ENCODE peak calls at places on chromosomes 11 and 22, in five cellular contexts. A, G, O, Q and D are unnamed samples.

GRCh38 chr11:62370743-62371440 is 33.6 kb downstream of the ASRGL1 start:
- DNase-seq in A (peak; percentile 25), G (peak; percentile 57), O (no peak), Q (no peak), D (no peak)

GRCh38 chr22:24400726-24401596 is 26.4 kb upstream of the ADORA2A start:
- DNase-seq in A (no peak), G (no peak), O (no peak), Q (no peak), D (no peak)

GRCh38 chr11:118622376-118623290 is 15.2 kb downstream of the PHLDB1 start:
- DNase-seq in A (peak; percentile 53), G (peak; percentile 77), O (no peak), Q (no peak), D (peak; percentile 89)

GRCh38 chr22:20406686-20407408 is 12.9 kb downstream of the ZNF74 start:
- DNase-seq in A (no peak), G (no peak), O (no peak), Q (no peak), D (no peak)

GRCh38 chr11:76801736-76802135 is 18.6 kb downstream of the TSKU start:
- DNase-seq in A (no peak), G (no peak), O (no peak), Q (no peak), D (no peak)

GRCh38 chr11:118304227-118304808 is at the start of gene CD3E:
- DNase-seq in A (no peak), G (no peak), O (no peak), Q (no peak), D (no peak)

GRCh38 chr22:39381930-39382329 is 17.6 kb upstream of the TAB1 start:
- DNase-seq in A (no peak), G (no peak), O (no peak), Q (no peak), D (no peak)

GRCh38 chr11:27184458-27185312 is 144.1 kb downstream of the BBOX1 start:
- DNase-seq in A (no peak), G (no peak), O (no peak), Q (no peak), D (no peak)

GRCh38 chr11:88377661-88378060 is 40.1 kb upstream of the CTSC start:
- DNase-seq in A (no peak), G (no peak), O (no peak), Q (no peak), D (no peak)

GRCh38 chr11:71446942-71447688 is 1.1 kb downstream of the DHCR7 start:
- DNase-seq in A (no peak), G (peak; percentile 20), O (no peak), Q (no peak), D (no peak)

GRCh38 chr11:37963440-37963839 is 1365.4 kb upstream of the RAG2 start:
- DNase-seq in A (no peak), G (no peak), O (no peak), Q (no peak), D (no peak)

GRCh38 chr11:48170840-48171233 is 45.8 kb upstream of the OR4B1 start:
- DNase-seq in A (no peak), G (no peak), O (no peak), Q (no peak), D (no peak)

GRCh38 chr11:119739021-119739703 is 10.2 kb upstream of the NECTIN1 start:
- DNase-seq in A (no peak), G (no peak), O (no peak), Q (no peak), D (no peak)

GRCh38 chr11:27423125-27423524 is 49.5 kb downstream of the LGR4 start:
- DNase-seq in A (peak; percentile 43), G (no peak), O (peak; percentile 26), Q (no peak), D (peak; percentile 94)

GRCh38 chr11:120180571-120181445 is 30.0 kb upstream of the OAF start:
- DNase-seq in A (no peak), G (peak; percentile 66), O (no peak), Q (no peak), D (peak; percentile 14)

DNA sequence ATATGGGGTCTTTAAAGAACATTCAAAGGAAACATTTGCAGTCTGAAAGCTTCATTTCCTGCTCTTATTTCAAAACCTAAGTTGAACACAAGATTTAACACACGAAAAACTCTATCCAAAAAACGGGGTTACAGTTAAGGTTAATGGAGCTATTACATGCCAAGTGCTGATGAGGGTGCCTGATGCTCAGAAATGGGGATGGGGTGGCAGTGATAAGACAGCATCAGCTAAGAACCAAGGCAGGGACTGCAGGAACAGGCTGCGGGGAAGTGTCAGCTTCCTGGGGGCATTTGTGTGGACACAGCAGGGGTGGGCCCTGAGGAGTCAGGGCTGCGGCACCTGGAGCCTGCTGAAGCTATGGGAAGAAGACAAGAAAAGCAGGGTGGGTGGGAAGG is 12.2 kb downstream of the DGCR2 start:
- DNase-seq in A (no peak), G (no peak), O (no peak), Q (no peak), D (no peak)
- H3K4me3 ChIP-seq in A (no peak overlapping the region), G (no peak overlapping the region), O (no peak overlapping the region), Q (no peak overlapping the region), D (no peak overlapping the region)

DNA sequence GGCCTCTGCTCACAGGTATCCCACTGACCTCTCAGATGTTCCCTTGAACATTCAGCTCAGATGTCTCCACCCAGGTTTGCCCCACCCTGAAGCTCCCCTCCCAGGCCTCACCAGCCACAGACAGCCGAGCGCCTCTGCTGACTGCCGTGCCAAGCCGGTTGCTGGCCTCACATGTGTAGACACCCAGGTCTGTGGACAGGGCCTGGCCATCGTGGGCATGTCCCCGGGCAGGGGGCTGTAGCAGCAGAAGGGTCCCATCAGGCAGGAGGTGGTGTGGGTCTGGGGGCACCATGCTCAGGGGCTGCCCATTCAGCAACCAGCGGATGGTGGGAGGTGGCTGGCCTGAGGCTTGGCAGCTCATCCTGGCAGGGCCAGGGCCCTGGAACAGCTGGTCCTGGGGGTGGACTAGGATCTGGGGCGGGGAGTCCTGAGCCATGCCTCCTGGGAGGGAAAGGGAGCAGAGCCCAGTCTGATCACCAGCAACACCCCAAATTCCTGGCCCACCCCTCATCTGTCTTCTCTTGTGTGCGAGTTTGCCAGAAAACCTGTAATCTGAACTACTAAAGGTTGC is 759 bp downstream of the ROBO4 start:
- DNase-seq in A (no peak), G (no peak), O (no peak), Q (no peak), D (peak; percentile 84)
- H3K4me3 ChIP-seq in A (no peak overlapping the region), G (peak overlapping the region; percentile 40), O (no peak overlapping the region), Q (peak overlapping the region; percentile 39), D (peak overlapping the region; percentile 2)

DNA sequence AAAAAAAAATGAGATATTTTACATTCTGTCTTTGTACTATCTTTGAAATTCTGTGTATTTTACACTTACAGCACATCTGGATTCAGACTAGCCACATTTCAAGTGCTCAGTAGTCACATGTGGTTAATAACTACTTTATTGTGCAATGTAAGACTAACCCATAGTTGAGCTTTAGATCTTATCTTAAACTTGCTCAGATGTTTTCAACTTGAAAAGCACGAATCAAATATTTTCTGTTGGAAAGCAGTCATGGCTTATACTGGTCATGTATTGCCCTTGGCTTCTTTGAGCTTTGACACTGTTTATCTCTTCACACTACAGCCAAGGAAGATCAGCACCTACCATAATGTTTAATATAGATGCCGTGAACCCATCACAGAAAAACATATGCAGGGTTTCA is 4.3 kb downstream of the RBX1 start:
- DNase-seq in A (no peak), G (no peak), O (peak; percentile 60), Q (no peak), D (no peak)
- H3K4me3 ChIP-seq in A (no peak overlapping the region), G (no peak overlapping the region), O (no peak overlapping the region), Q (no peak overlapping the region), D (no peak overlapping the region)

GRCh38 chr11:12674936-12675696 is 895 bp downstream of the TEAD1 start:
- DNase-seq in A (peak; percentile 44), G (peak; percentile 68), O (no peak), Q (peak; percentile 23), D (no peak)
- H3K4me3 ChIP-seq in A (peak overlapping the region; percentile 58), G (peak overlapping the region; percentile 76), O (peak overlapping the region; percentile 61), Q (peak overlapping the region; percentile 98), D (peak overlapping the region; percentile 87)

DNA sequence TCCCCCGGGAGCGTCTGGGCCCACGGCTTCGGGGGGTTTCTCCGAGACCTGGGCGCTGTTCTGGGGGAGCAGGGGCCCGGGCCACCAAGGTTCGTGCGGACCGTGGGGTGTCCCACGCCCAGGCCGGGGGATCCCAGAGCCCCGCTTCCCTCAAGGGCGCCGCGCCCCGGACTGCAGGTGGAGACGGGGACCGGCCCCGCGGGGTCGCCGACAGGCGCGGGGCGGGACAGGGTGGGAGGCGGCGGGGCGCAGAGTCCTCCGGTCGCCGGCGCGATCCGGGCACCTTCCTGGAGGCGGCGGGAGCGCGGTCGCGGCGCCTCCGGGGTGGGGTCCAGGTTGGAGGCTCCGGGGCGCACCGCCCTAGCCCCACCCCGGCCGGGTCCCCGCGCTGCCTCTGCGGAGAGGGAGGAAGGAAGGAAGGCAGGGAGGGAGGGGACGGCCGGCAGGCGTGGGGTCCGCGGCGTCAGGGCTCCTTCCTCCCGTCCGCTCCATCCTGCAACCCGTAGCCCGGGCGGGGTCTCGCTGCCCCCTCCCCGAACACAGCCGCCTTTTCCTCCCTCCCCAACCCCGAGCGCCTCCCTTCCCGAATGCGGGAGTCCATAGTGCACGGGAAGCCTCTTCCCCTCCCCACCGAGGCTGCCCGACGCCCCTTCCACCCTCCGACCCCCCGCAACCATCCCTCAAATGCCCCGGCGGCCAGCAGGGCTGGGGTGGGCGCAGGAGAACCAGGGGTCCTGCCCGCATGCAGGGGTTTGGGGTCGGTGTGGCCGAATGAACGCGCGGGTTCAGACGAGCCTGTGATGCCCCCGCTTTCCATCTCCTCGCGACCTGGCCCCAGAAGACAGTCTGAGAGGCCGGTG is 4.3 kb upstream of the ZBED4 start:
- DNase-seq in A (no peak), G (no peak), O (no peak), Q (no peak), D (no peak)
- H3K4me3 ChIP-seq in A (no peak overlapping the region), G (peak overlapping the region; percentile 24), O (no peak overlapping the region), Q (peak overlapping the region; percentile 53), D (no peak overlapping the region)